ENCODE peak calls at places on chromosomes 3 and 15, in ten cellular contexts. L, G, P, X, Q, O, Y, F, I and S are unnamed samples.

GRCh38 chr15:94421711-94422110 is 190.3 kb downstream of the MCTP2 start:
- DNase-seq in Q (no peak), G (no peak), P (no peak), L (peak), F (no peak), X (no peak), Y (no peak), I (no peak), O (no peak), S (no peak)

GRCh38 chr3:4570840-4571621 is 77.9 kb downstream of the ITPR1 start:
- DNase-seq in L (no peak), Q (no peak), F (no peak), P (no peak), Y (no peak), G (no peak), I (no peak), O (no peak), X (no peak), S (no peak)

GRCh38 chr3:57411715-57412114 is 119.2 kb upstream of the ASB14 start:
- DNase-seq in F (no peak), Q (no peak), Y (no peak), G (no peak), I (no peak), X (no peak), O (no peak), L (no peak), P (no peak), S (no peak)

GRCh38 chr3:193029800-193030199 is 112.1 kb upstream of the MB21D2 start:
- DNase-seq in P (no peak), X (no peak), O (no peak), F (no peak), L (no peak), G (peak), Y (no peak), Q (no peak), I (no peak), S (no peak)

GRCh38 chr3:11661827-11662226 is 18.1 kb upstream of the VGLL4 start:
- DNase-seq in P (no peak), O (no peak), Q (no peak), F (no peak), G (peak), L (no peak), Y (no peak), X (peak), I (no peak), S (no peak)

GRCh38 chr15:47768730-47769129 is 51.4 kb downstream of the SEMA6D start:
- DNase-seq in I (no peak), O (no peak), Q (no peak), L (no peak), G (no peak), Y (no peak), P (no peak), X (no peak), F (no peak), S (no peak)

GRCh38 chr3:65500398-65501306 is 538.1 kb downstream of the MAGI1 start:
- DNase-seq in I (no peak), P (no peak), Y (no peak), L (no peak), O (no peak), X (no peak), F (no peak), G (no peak), Q (no peak), S (no peak)

GRCh38 chr3:13228584-13228983 is 155.4 kb upstream of the IQSEC1 start:
- DNase-seq in L (no peak), P (no peak), F (no peak), I (no peak), G (no peak), Y (no peak), O (no peak), Q (no peak), X (no peak), S (no peak)

GRCh38 chr3:182450942-182451607 is 342.2 kb upstream of the ATP11B start:
- DNase-seq in Y (no peak), Q (no peak), L (peak), P (no peak), X (no peak), I (no peak), G (no peak), F (no peak), O (no peak), S (no peak)

GRCh38 chr15:32905481-32905880 is 187.7 kb downstream of the GREM1 start:
- DNase-seq in F (no peak), O (no peak), I (no peak), G (peak), L (no peak), X (no peak), Q (no peak), Y (no peak), P (no peak), S (no peak)

GRCh38 chr3:195302436-195302835 is 31.5 kb upstream of the XXYLT1 start:
- DNase-seq in F (no peak), L (no peak), Y (no peak), X (no peak), O (no peak), I (no peak), P (no peak), Q (no peak), G (peak), S (no peak)

GRCh38 chr3:151305778-151306157 is 10.9 kb downstream of the GPR87 start:
- DNase-seq in L (no peak), F (no peak), P (no peak), O (no peak), Q (no peak), G (no peak), I (no peak), Y (no peak), X (no peak), S (no peak)

GRCh38 chr3:79587150-79587549 is 180.6 kb downstream of the ROBO1 start:
- DNase-seq in Q (no peak), P (no peak), G (no peak), L (no peak), X (no peak), O (no peak), F (no peak), Y (no peak), I (no peak), S (no peak)

GRCh38 chr3:69665026-69665739 is 74.1 kb upstream of the MITF start:
- DNase-seq in Y (no peak), P (no peak), O (no peak), Q (no peak), L (no peak), X (peak), G (no peak), F (no peak), I (no peak), S (no peak)

GRCh38 chr15:45146405-45146804 is 16.6 kb downstream of the DUOX1 start:
- DNase-seq in F (no peak), P (no peak), O (no peak), Y (no peak), I (no peak), X (no peak), Q (no peak), G (no peak), L (no peak), S (no peak)

GRCh38 chr3:1350885-1351284 is 258.1 kb downstream of the CNTN6 start:
- DNase-seq in G (no peak), I (no peak), O (no peak), Y (no peak), F (no peak), X (no peak), P (no peak), L (no peak), Q (no peak), S (no peak)

GRCh38 chr3:13229291-13229949 is 156.2 kb upstream of the IQSEC1 start:
- DNase-seq in G (no peak), Y (peak), I (no peak), F (no peak), X (no peak), Q (peak), O (no peak), L (peak), P (no peak), S (no peak)

GRCh38 chr15:67716171-67716570 is 109.1 kb upstream of the SKOR1 start:
- DNase-seq in F (no peak), Y (no peak), X (no peak), P (no peak), I (no peak), G (no peak), O (no peak), Q (no peak), L (no peak), S (no peak)

GRCh38 chr3:52857870-52858269 is 23.1 kb upstream of the MUSTN1 start:
- DNase-seq in Q (no peak), X (no peak), Y (no peak), O (no peak), P (no peak), G (no peak), I (no peak), F (no peak), L (no peak), S (no peak)

GRCh38 chr15:22974745-22975144 is 5.4 kb downstream of the CYFIP1 start:
- DNase-seq in I (no peak), X (no peak), G (no peak), F (no peak), Y (no peak), O (no peak), P (no peak), L (no peak), Q (no peak), S (peak)
- TF ChIP-seq CTCF in I (no peak), X (no peak), G (no peak), F (no peak), Y (no peak), O (no peak), P (no peak), L (no peak), Q (no peak), S (no peak)

DNA sequence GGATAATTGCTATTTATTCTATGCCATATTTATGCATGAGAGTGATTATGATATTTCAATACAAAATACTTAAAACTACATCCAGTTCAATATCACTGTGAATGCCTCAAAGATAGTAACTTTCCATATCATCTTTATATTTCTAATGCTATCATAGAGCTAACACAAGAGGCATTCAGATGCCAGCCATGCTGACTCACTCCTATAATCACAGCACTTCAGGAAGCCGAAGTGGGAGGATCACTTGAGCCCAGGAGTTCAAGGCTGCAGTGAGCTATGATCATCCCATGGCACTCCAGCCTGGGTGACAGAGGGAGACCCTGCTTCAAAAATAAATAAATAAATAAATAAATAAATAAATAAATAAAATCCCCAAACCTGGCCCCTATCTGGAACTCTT is 498.7 kb downstream of the EPHA3 start:
- DNase-seq in G (no peak), P (no peak), O (no peak), F (no peak), I (no peak), L (no peak), X (no peak), Q (no peak), Y (no peak), S (no peak)
- TF ChIP-seq CTCF in G (no peak), P (no peak), O (no peak), F (no peak), I (no peak), L (no peak), X (no peak), Q (no peak), Y (no peak), S (no peak)

GRCh38 chr15:91142097-91142744 is 42.2 kb downstream of the SV2B start:
- DNase-seq in O (no peak), Q (no peak), X (no peak), Y (no peak), P (no peak), G (no peak), L (peak), I (no peak), F (no peak), S (no peak)
- TF ChIP-seq CTCF in O (no peak), Q (peak), X (peak), Y (peak), P (no peak), G (peak), L (peak), I (peak), F (no peak), S (peak)

GRCh38 chr3:128394033-128394432 is 72.7 kb downstream of the DNAJB8 start:
- DNase-seq in I (no peak), G (no peak), Y (no peak), L (no peak), F (no peak), X (no peak), P (no peak), Q (no peak), O (no peak), S (no peak)
- TF ChIP-seq CTCF in I (no peak), G (no peak), Y (no peak), L (no peak), F (no peak), X (no peak), P (no peak), Q (no peak), O (no peak), S (no peak)

DNA sequence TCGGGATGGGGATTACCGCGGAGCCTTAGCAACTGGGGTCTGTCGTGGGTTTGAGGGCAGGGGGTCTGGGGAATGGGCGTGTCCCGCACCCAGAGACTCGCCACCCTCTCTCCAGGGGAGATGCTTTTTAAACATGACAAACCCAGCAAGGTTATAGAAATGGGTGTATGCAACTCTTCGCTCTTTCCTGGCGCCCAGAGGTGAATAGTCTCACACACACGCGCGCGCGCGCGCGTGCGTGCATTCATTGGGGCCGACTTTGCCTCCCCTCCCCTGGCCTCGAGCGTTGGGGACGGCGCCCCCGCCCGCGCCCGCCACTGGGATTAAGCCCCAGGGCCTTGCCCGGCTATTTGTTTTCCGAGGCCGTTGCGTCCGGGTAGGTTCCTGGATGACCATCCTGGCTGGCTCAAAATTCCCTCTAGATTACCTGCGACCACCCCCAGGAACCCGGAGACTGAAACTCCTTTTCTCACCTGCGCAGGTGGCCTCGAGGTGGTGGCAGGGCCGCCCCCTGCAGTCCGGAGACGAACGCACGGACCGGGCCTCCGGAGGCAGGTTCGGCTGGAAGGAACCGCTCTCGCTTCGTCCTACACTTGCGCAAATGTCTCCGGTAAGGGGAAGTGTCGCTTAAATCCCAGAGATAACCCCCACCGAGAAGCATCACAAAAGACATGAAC is 777 bp downstream of the GPR160 start:
- DNase-seq in P (no peak), I (no peak), L (peak), Q (no peak), F (no peak), G (no peak), X (peak), Y (peak), O (peak), S (peak)
- TF ChIP-seq CTCF in P (no peak), I (no peak), L (peak), Q (no peak), F (no peak), G (no peak), X (no peak), Y (peak), O (peak), S (peak)

GRCh38 chr3:102741105-102741504 is 306.3 kb downstream of the ZPLD1 start:
- DNase-seq in O (no peak), P (no peak), G (no peak), Q (no peak), Y (peak), I (no peak), L (peak), F (no peak), X (no peak), S (no peak)
- TF ChIP-seq CTCF in O (no peak), P (no peak), G (no peak), Q (no peak), Y (peak), I (no peak), L (peak), F (no peak), X (no peak), S (no peak)

GRCh38 chr3:159761826-159762225 is 226.8 kb upstream of the IL12A start:
- DNase-seq in O (no peak), X (no peak), I (no peak), F (no peak), P (no peak), Y (no peak), G (no peak), Q (no peak), L (no peak), S (no peak)

GRCh38 chr3:159761377-159761776 is 227.3 kb upstream of the IL12A start:
- DNase-seq in O (no peak), I (no peak), Q (no peak), P (peak), X (no peak), G (peak), L (no peak), Y (no peak), F (no peak), S (no peak)

GRCh38 chr3:159762238-159762637 is 226.4 kb upstream of the IL12A start:
- DNase-seq in Q (no peak), P (no peak), O (no peak), Y (no peak), G (no peak), I (no peak), X (no peak), L (peak), F (no peak), S (no peak)

GRCh38 chr3:159760056-159760455 is 228.6 kb upstream of the IL12A start:
- DNase-seq in I (no peak), L (no peak), Y (no peak), Q (no peak), P (no peak), O (no peak), X (no peak), G (no peak), F (no peak), S (no peak)

GRCh38 chr3:159757341-159758060 is 231.1 kb upstream of the IL12A start:
- DNase-seq in I (no peak), Y (no peak), Q (no peak), X (no peak), L (no peak), O (no peak), F (no peak), P (no peak), G (no peak), S (no peak)
- TF ChIP-seq CTCF in I (no peak), Y (no peak), Q (no peak), X (no peak), L (no peak), O (no peak), F (no peak), P (no peak), G (no peak), S (no peak)

GRCh38 chr3:149128856-149129255 is 582 bp upstream of the HPS3 start:
- DNase-seq in P (no peak), O (no peak), L (no peak), F (no peak), Q (no peak), G (peak), Y (no peak), I (no peak), X (no peak), S (no peak)

GRCh38 chr3:149134560-149134959 is 5.1 kb downstream of the HPS3 start:
- DNase-seq in G (peak), X (no peak), I (no peak), P (no peak), Y (no peak), F (no peak), O (no peak), L (no peak), Q (no peak), S (no peak)

GRCh38 chr3:149131594-149131993 is 2.2 kb downstream of the HPS3 start:
- DNase-seq in I (no peak), L (no peak), F (no peak), Y (no peak), X (no peak), P (no peak), Q (no peak), G (no peak), O (no peak), S (no peak)

GRCh38 chr3:149129326-149130123 is at the start of gene HPS3:
- DNase-seq in Y (peak), X (peak), L (peak), I (peak), G (peak), F (peak), P (peak), Q (peak), O (peak), S (peak)
- TF ChIP-seq CTCF in Y (no peak), X (no peak), L (no peak), I (no peak), G (no peak), F (no peak), P (no peak), Q (no peak), O (no peak), S (no peak)

GRCh38 chr15:91874992-91875651 is 21.6 kb downstream of the SLCO3A1 start:
- DNase-seq in Y (no peak), O (no peak), L (no peak), F (no peak), X (no peak), P (no peak), G (no peak), I (no peak), Q (no peak), S (no peak)
- TF ChIP-seq CTCF in Y (peak), O (no peak), L (no peak), F (no peak), X (no peak), P (no peak), G (no peak), I (no peak), Q (no peak), S (no peak)